ENCODE peak calls at places on chromosomes 5 and 9, in nine cellular contexts. N, Y, V, F, H, G, K, P and E are unnamed samples.

GRCh38 chr9:37952731-37953130 is 48.8 kb upstream of the SLC25A51 start:
- DNase-seq in N (no peak), Y (no peak), V (no peak), F (no peak), H (no peak), G (peak; percentile 92), K (no peak), P (no peak), E (no peak)

GRCh38 chr5:1021136-1021968 is 12.8 kb downstream of the NKD2 start:
- DNase-seq in N (no peak), Y (peak; percentile 5), V (peak; percentile 72), F (no peak), H (peak; percentile 69), G (no peak), K (no peak), P (no peak), E (no peak)

GRCh38 chr5:150428106-150428876 is 15.6 kb upstream of the CD74 start:
- DNase-seq in N (no peak), Y (peak; percentile 38), V (peak; percentile 89), F (no peak), H (no peak), G (no peak), K (no peak), P (no peak), E (no peak)

GRCh38 chr9:27033815-27034403 is 28.4 kb upstream of the LRRC19 start:
- DNase-seq in N (peak; percentile 18), Y (peak; percentile 60), V (peak; percentile 87), F (peak; percentile 74), H (peak; percentile 63), G (peak; percentile 53), K (peak; percentile 57), P (peak; percentile 32), E (peak; percentile 55)

GRCh38 chr5:134177197-134178171 is 734 bp upstream of the SKP1 start:
- DNase-seq in N (peak; percentile 53), Y (peak; percentile 66), V (peak; percentile 92), F (no peak), H (no peak), G (peak; percentile 73), K (no peak), P (no peak), E (no peak)

GRCh38 chr9:88998911-88999310 is 7.6 kb downstream of the S1PR3 start:
- DNase-seq in N (peak; percentile 24), Y (peak; percentile 74), V (no peak), F (no peak), H (no peak), G (peak; percentile 8), K (no peak), P (no peak), E (no peak)

GRCh38 chr5:146706321-146706972 is 172.1 kb downstream of the PPP2R2B start:
- DNase-seq in N (no peak), Y (no peak), V (no peak), F (peak; percentile 12), H (peak; percentile 4), G (no peak), K (no peak), P (no peak), E (no peak)

GRCh38 chr5:150298701-150299451 is 3.8 kb downstream of the ARSI start:
- DNase-seq in N (peak; percentile 75), Y (no peak), V (no peak), F (no peak), H (no peak), G (peak; percentile 95), K (no peak), P (no peak), E (no peak)

GRCh38 chr5:10509593-10509992 is 54.3 kb upstream of the ANKRD33B start:
- DNase-seq in N (no peak), Y (no peak), V (no peak), F (no peak), H (no peak), G (no peak), K (no peak), P (no peak), E (no peak)

GRCh38 chr5:174837919-174838902 is 113.8 kb downstream of the MSX2 start:
- DNase-seq in N (peak; percentile 67), Y (peak; percentile 13), V (no peak), F (no peak), H (no peak), G (peak; percentile 89), K (no peak), P (no peak), E (no peak)

GRCh38 chr5:132098621-132099020 is 25.0 kb downstream of the CSF2 start:
- DNase-seq in N (no peak), Y (no peak), V (no peak), F (no peak), H (no peak), G (no peak), K (no peak), P (no peak), E (no peak)

GRCh38 chr9:83639266-83639665 is 16.3 kb downstream of the IDNK start:
- DNase-seq in N (no peak), Y (no peak), V (no peak), F (no peak), H (no peak), G (no peak), K (no peak), P (no peak), E (no peak)

GRCh38 chr5:171898379-171898778 is 108.1 kb downstream of the FBXW11 start:
- DNase-seq in N (no peak), Y (no peak), V (no peak), F (no peak), H (no peak), G (no peak), K (no peak), P (no peak), E (no peak)